ENCODE peak calls at places on chromosomes 2 and 18, in nine cellular contexts. N is astrocyte, H is transverse colon, V is tibial artery, Q is neural crest cell, A is fibroblast of pulmonary artery, E is Peyer's patch, D is GM06990, S is left lung. O is an unnamed sample.

GRCh38 chr18:62179213-62179612 is 7.6 kb downstream of the PIGN start:
- DNase-seq in N (no peak), H (no peak), V (no peak), Q (no peak), A (no peak), E (no peak), D (no peak), S (no peak), O (no peak)

GRCh38 chr2:74297391-74297790 is 45.8 kb downstream of the SLC4A5 start:
- DNase-seq in N (no peak), H (no peak), V (no peak), Q (no peak), A (no peak), E (no peak), D (peak; percentile 24), S (no peak), O (peak; percentile 42)

GRCh38 chr18:58202406-58202730 is 158.3 kb downstream of the NEDD4L start:
- DNase-seq in N (peak; percentile 58), H (peak; percentile 46), V (no peak), Q (no peak), A (no peak), E (no peak), D (no peak), S (no peak), O (no peak)

GRCh38 chr2:217698691-217699090 is 304.1 kb downstream of the TNS1 start:
- DNase-seq in N (no peak), H (no peak), V (no peak), Q (no peak), A (no peak), E (no peak), D (no peak), S (no peak), O (no peak)

GRCh38 chr2:26491563-26492167 is 13.7 kb upstream of the OTOF start:
- DNase-seq in N (peak; percentile 20), H (no peak), V (no peak), Q (no peak), A (peak; percentile 6), E (no peak), D (no peak), S (no peak), O (no peak)

GRCh38 chr2:74768401-74768914 is 65.5 kb upstream of the HK2 start:
- DNase-seq in N (peak; percentile 61), H (no peak), V (no peak), Q (no peak), A (peak; percentile 67), E (no peak), D (no peak), S (no peak), O (no peak)

GRCh38 chr2:3324404-3325281 is 53.0 kb downstream of the EIPR1 start:
- DNase-seq in N (no peak), H (no peak), V (no peak), Q (no peak), A (no peak), E (no peak), D (no peak), S (no peak), O (no peak)

GRCh38 chr18:41320090-41320489 is 634.9 kb upstream of the PIK3C3 start:
- DNase-seq in N (no peak), H (no peak), V (no peak), Q (no peak), A (no peak), E (no peak), D (no peak), S (no peak), O (no peak)

GRCh38 chr2:241151934-241152660 is 1.8 kb downstream of the PPP1R7 start:
- DNase-seq in N (no peak), H (no peak), V (no peak), Q (no peak), A (no peak), E (no peak), D (no peak), S (no peak), O (no peak)

GRCh38 chr2:6879011-6879410 is 1.4 kb downstream of the RSAD2 start:
- DNase-seq in N (no peak), H (no peak), V (no peak), Q (no peak), A (no peak), E (no peak), D (no peak), S (no peak), O (no peak)

GRCh38 chr2:113827426-113827825 is 62.5 kb upstream of the ACTR3 start:
- DNase-seq in N (no peak), H (no peak), V (no peak), Q (no peak), A (no peak), E (no peak), D (no peak), S (no peak), O (no peak)

GRCh38 chr2:172931923-172932520 is 143.6 kb upstream of the MAP3K20 start:
- DNase-seq in N (peak; percentile 37), H (peak; percentile 63), V (peak; percentile 70), Q (peak; percentile 77), A (peak; percentile 88), E (no peak), D (no peak), S (peak; percentile 51), O (peak; percentile 56)

GRCh38 chr18:79531926-79532689 is 136.4 kb downstream of the NFATC1 start:
- DNase-seq in N (peak; percentile 8), H (peak; percentile 5), V (peak; percentile 55), Q (no peak), A (no peak), E (peak; percentile 21), D (no peak), S (peak; percentile 30), O (no peak)

GRCh38 chr2:158325031-158325781 is 131.3 kb downstream of the CCDC148 start:
- DNase-seq in N (peak; percentile 83), H (no peak), V (no peak), Q (no peak), A (peak; percentile 11), E (no peak), D (no peak), S (no peak), O (no peak)

GRCh38 chr18:57107141-57107832 is 39.6 kb upstream of the BOD1L2 start:
- DNase-seq in N (peak; percentile 18), H (no peak), V (no peak), Q (peak; percentile 16), A (peak; percentile 52), E (no peak), D (no peak), S (no peak), O (no peak)

GRCh38 chr2:97963880-97964279 is 31.9 kb downstream of the TMEM131 start:
- DNase-seq in N (peak; percentile 19), H (no peak), V (no peak), Q (no peak), A (peak; percentile 18), E (no peak), D (no peak), S (no peak), O (no peak)

DNA sequence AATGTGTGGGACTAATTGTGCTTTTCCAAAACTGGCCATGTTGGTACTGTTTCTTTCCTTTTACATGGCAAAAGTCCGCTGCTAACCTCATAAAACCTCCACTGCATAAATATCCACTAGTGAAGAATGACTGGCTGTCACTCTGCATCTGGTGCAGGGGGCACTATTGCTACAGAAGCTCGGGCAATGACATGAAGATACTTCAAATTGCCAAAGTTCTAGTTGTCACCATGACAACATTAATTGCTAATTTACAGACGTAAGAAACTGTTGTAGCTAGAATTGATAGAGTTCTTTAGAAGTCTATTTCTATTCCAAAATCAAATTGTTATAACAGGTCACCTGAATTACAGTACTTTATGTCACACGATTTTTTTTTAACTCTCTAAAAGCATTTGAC is 861 bp downstream of the CFAP210 start:
- DNase-seq in N (no peak), H (no peak), V (no peak), Q (no peak), A (no peak), E (no peak), D (no peak), S (no peak), O (no peak)
- TF ChIP-seq CTCF in N (no peak), H (no peak), V (no peak), Q (no peak), A (no peak), E (peak; percentile 43), D (peak; percentile 25), S (no peak), O (peak; percentile 40)

GRCh38 chr2:72913531-72914225 is 3.6 kb upstream of the EMX1 start:
- DNase-seq in N (no peak), H (no peak), V (no peak), Q (no peak), A (no peak), E (no peak), D (no peak), S (no peak), O (no peak)
- TF ChIP-seq CTCF in N (no peak), H (no peak), V (no peak), Q (no peak), A (peak; percentile 20), E (peak; percentile 5), D (peak; percentile 25), S (no peak), O (no peak)

DNA sequence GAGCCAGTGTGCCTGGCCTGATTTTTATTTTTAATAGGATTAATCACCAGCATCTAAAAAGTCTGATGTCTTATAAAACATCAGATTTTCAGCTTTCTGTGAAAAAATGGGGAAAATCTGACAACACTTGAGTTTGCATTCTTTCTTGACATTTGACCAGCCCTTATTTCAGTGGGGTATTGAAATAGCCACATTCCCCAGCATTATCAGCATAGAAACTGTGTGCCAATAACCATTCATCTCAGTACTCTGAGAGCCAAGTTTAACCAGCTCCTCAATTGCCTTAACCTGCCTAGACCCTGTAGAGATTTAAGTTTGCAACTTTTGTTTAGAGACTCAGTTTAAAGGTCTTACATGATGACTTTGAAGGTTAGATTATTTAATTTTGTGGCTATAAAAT is 155.0 kb downstream of the CERS6 start:
- DNase-seq in N (peak; percentile 47), H (no peak), V (no peak), Q (no peak), A (peak; percentile 26), E (no peak), D (no peak), S (no peak), O (no peak)
- TF ChIP-seq CTCF in N (no peak), H (no peak), V (no peak), Q (no peak), A (no peak), E (no peak), D (no peak), S (no peak), O (no peak)

GRCh38 chr18:68330658-68331057 is 384.2 kb downstream of the TMX3 start:
- DNase-seq in N (no peak), H (no peak), V (no peak), Q (no peak), A (no peak), E (no peak), D (no peak), S (no peak), O (no peak)
- TF ChIP-seq CTCF in N (no peak), H (no peak), V (no peak), Q (peak; percentile 37), A (no peak), E (no peak), D (no peak), S (no peak), O (no peak)